ENCODE peak calls at places on chromosomes 4 and X, in five cellular contexts. I is ovary, S is heart right ventricle, P is endodermal cell, H is PC-3. Z is an unnamed sample.
A peak's percentile ranks its signal among the peaks of the same experiment; 100 is the strongest.

GRCh38 chr4:7530932-7531639 is 96.4 kb upstream of the PSAPL1 start:
- DNase-seq in I (no peak), S (no peak), P (no peak), H (no peak), Z (no peak)

GRCh38 chr4:172011196-172011595 is 198.0 kb downstream of the GALNTL6 start:
- DNase-seq in I (no peak), S (no peak), P (no peak), H (no peak), Z (no peak)

GRCh38 chr4:54439831-54440243 is 210.7 kb downstream of the PDGFRA start:
- DNase-seq in I (peak; percentile 11), S (peak; percentile 36), P (no peak), H (peak; percentile 49), Z (peak; percentile 42)

GRCh38 chr4:22688236-22688635 is 4.5 kb upstream of the GBA3 start:
- DNase-seq in I (no peak), S (no peak), P (no peak), H (no peak), Z (no peak)

GRCh38 chr4:7428261-7429068 is 6.3 kb downstream of the PSAPL1 start:
- DNase-seq in I (peak; percentile 2), S (no peak), P (peak; percentile 79), H (no peak), Z (no peak)

GRCh38 chrX:111322231-111322855 is 52.1 kb upstream of the CAPN6 start:
- DNase-seq in I (no peak), S (no peak), P (no peak), H (no peak), Z (no peak)

GRCh38 chrX:1357993-1358392 is 21.4 kb downstream of the IL3RA start:
- DNase-seq in I (no peak), S (no peak), P (no peak), H (no peak), Z (no peak)

GRCh38 chrX:138020941-138021340 is 455.0 kb downstream of the ZIC3 start:
- DNase-seq in I (no peak), S (no peak), P (no peak), H (no peak), Z (peak; percentile 69)

GRCh38 chr4:13627185-13627605 is 330 bp downstream of the BOD1L1 start:
- DNase-seq in I (no peak), S (no peak), P (no peak), H (no peak), Z (peak; percentile 44)

GRCh38 chr4:33013280-33013679 is 2293.1 kb downstream of the PCDH7 start:
- DNase-seq in I (no peak), S (no peak), P (no peak), H (no peak), Z (no peak)

DNA sequence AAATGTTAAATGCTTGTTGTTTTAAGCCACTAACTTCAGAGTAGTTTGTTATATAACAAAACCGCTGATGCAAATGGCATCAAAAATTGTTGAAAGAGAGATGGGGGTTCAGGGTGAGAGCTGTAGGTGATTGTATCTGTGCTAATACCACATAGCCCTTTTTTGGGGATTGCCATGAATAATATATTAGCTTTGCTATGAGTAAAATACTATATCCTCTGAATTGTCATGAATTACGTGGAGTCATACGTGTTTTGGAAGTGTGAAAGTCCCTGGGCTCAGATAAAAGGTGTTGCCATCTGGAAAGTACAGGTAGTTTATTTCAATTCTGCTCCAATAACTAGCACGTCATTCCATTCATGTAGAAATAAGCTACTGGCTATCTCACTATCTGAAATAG is 30.6 kb downstream of the DYNLT3 start:
- DNase-seq in I (no peak), S (no peak), P (no peak), H (no peak), Z (no peak)
- H3K4me1 ChIP-seq in I (no peaks in the 10 kb centered on the region), S (no peaks in the 10 kb centered on the region), P (peaks cover 3% of the 10 kb centered on the region), H (peaks cover 4% of the 10 kb centered on the region), Z (no peaks in the 10 kb centered on the region)

DNA sequence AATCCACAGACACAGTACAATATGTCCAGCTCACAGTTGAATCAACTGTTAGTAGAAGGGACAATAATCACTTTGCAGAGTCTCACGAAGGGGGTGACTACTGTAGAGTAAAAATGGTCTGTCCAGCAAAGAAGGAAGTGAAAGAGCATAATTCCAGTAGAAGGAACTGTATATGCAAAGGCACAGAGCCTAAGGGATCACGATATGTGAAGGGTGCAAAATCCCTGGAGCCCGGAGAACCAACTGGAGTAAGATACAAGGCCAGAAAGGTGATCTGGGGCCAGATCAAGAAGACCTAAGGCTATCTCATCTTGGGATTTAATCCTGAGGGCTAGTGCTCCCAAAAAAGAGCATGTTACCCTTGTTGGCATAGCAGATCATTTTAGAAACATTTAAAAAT is 192.7 kb upstream of the LDB2 start:
- DNase-seq in I (no peak), S (no peak), P (no peak), H (no peak), Z (no peak)
- H3K27ac ChIP-seq in I (no peak overlapping the region), S (no peak overlapping the region), P (no peak overlapping the region), H (no peak overlapping the region), Z (no peak overlapping the region)

GRCh38 chr4:139668658-139669201 is 3.1 kb downstream of the MGST2 start:
- DNase-seq in I (no peak), S (no peak), P (peak; percentile 59), H (no peak), Z (no peak)

GRCh38 chr4:139665690-139666529 is at the start of gene MGST2:
- DNase-seq in I (peak; percentile 57), S (peak; percentile 85), P (peak; percentile 90), H (peak; percentile 58), Z (peak; percentile 74)

GRCh38 chr4:139668036-139668435 is 2.4 kb downstream of the MGST2 start:
- DNase-seq in I (no peak), S (no peak), P (no peak), H (no peak), Z (no peak)

GRCh38 chr4:139665079-139665689 is 435 bp upstream of the MGST2 start:
- DNase-seq in I (no peak), S (no peak), P (no peak), H (no peak), Z (no peak)

DNA sequence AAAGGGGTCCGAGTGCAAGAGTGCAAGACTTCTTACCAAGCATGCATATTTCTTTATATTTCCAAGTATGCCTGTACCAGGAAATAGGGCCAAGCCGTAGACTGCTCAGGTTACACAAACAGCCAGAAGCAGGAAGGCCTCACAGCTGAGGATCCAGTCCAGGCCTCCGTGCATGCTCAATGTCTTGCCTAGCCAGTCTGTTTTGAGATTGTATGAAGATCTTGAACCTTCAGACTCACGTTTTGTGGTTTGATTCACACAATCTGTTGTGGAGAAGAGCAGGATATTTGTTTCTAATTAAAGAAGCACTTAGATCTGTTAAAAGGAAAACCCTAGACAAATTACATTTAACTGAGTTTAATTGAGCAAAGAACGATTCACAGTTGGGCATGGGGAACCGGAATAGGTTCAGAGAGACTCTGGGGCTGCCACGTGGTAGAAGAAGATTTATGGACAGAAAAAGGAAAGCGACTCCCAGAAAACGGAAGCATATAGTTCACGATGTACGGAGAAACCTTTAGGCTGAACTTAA is 1.2 kb downstream of the MGST2 start:
- DNase-seq in I (no peak), S (peak; percentile 36), P (no peak), H (peak; percentile 73), Z (peak; percentile 75)
- H3K4me3 ChIP-seq in I (peak overlapping the region; percentile 38), S (peak overlapping the region; percentile 64), P (peak overlapping the region; percentile 94), H (peak overlapping the region; percentile 70), Z (peak overlapping the region; percentile 68)

GRCh38 chr4:147942729-147943128 is 210.8 kb downstream of the ARHGAP10 start:
- DNase-seq in I (no peak), S (no peak), P (no peak), H (no peak), Z (peak; percentile 5)

GRCh38 chr4:147941373-147941772 is 209.5 kb downstream of the ARHGAP10 start:
- DNase-seq in I (no peak), S (no peak), P (no peak), H (no peak), Z (no peak)

GRCh38 chr4:147944264-147944663 is 212.4 kb downstream of the ARHGAP10 start:
- DNase-seq in I (no peak), S (no peak), P (no peak), H (no peak), Z (no peak)

GRCh38 chr4:147944670-147945260 is 212.9 kb downstream of the ARHGAP10 start:
- DNase-seq in I (no peak), S (no peak), P (no peak), H (no peak), Z (no peak)

DNA sequence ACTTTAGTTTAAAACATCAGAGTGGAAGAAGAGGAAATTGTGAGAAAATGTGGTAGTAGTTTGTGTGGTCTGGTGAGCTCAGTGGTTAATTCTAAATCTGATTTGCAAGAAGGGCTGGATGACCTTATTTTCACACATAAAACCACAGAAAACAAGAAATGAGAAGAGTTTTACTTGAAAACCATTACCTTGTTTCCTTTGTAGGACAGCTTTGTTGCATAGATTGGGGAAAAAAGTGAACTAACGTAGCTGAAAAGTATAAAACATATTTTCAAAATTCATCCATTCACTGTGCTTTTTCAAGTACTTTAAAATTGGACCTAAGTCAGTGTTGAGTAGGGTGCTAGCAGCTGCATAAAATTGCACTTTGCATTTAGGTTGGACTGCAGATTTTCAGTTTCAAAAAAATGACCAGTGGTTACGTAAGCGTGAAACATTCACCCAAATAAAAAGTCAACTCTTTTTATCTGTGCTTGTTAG is 211.3 kb downstream of the ARHGAP10 start:
- DNase-seq in I (no peak), S (no peak), P (no peak), H (no peak), Z (no peak)
- H3K4me1 ChIP-seq in I (no peaks in the 10 kb centered on the region), S (peaks cover 35% of the 10 kb centered on the region), P (no peaks in the 10 kb centered on the region), H (no peaks in the 10 kb centered on the region), Z (no peaks in the 10 kb centered on the region)